ENCODE peak calls at places on chromosomes 5 and 9, in eight cellular contexts. K is heart left ventricle, A is psoas muscle, Y is IMR-90, C is gastrocnemius medialis, B is pancreas, I is upper lobe of right lung, J is colonic mucosa. H is an unnamed sample. For H3K4me1, the result is how much of the 10 kb centered on the place peaks cover.

GRCh38 chr9:133604214-133604613 is 5.0 kb downstream of the FAM163B start:
- DNase-seq in B (no peak), I (no peak), C (no peak), A (no peak), K (no peak), Y (no peak), J (no peak), H (no peak)

GRCh38 chr5:95284512-95285405 is at the start of gene MCTP1:
- DNase-seq in B (peak), I (peak), C (no peak), Y (no peak), J (no peak), A (no peak), K (no peak), H (peak)

GRCh38 chr5:179124329-179124852 is 64.2 kb downstream of the ZNF354C start:
- DNase-seq in K (no peak), J (no peak), Y (no peak), C (no peak), B (peak), I (no peak), A (no peak), H (no peak)

GRCh38 chr9:73034962-73035361 is 82.1 kb upstream of the ALDH1A1 start:
- DNase-seq in B (no peak), K (no peak), J (no peak), A (no peak), C (no peak), I (no peak), Y (no peak), H (no peak)

GRCh38 chr5:141338538-141339306 is at the start of gene PCDHGA2:
- DNase-seq in C (no peak), I (no peak), J (no peak), Y (peak), K (peak), A (no peak), B (no peak), H (no peak)

GRCh38 chr9:34984049-34984448 is 5.5 kb upstream of the DNAJB5 start:
- DNase-seq in I (no peak), J (no peak), K (no peak), C (no peak), Y (peak), B (no peak), A (no peak), H (no peak)

GRCh38 chr5:39005566-39006232 is 68.5 kb downstream of the RICTOR start:
- DNase-seq in J (no peak), B (no peak), K (no peak), I (no peak), C (no peak), A (no peak), Y (peak), H (no peak)

GRCh38 chr9:125538092-125538473 is 168.9 kb downstream of the MAPKAP1 start:
- DNase-seq in I (no peak), Y (peak), J (peak), K (peak), C (no peak), B (no peak), A (no peak), H (no peak)

GRCh38 chr9:100352201-100352726 is 478 bp downstream of the TEX10 start:
- DNase-seq in K (peak), I (peak), Y (peak), A (peak), B (peak), C (peak), J (peak), H (no peak)

GRCh38 chr9:29659014-29659413 is 2085.7 kb upstream of the C9orf72 start:
- DNase-seq in J (no peak), B (no peak), Y (no peak), C (no peak), K (no peak), A (no peak), I (no peak), H (no peak)
- TF ChIP-seq CTCF in J (no peak), B (no peak), Y (no peak), C (no peak), K (no peak), A (no peak), I (no peak), H (no peak)

GRCh38 chr5:1495525-1495897 is 28.2 kb downstream of the LPCAT1 start:
- DNase-seq in I (no peak), J (no peak), Y (no peak), A (no peak), C (no peak), B (no peak), K (no peak), H (no peak)

GRCh38 chr5:1493413-1493812 is 30.3 kb downstream of the LPCAT1 start:
- DNase-seq in J (no peak), C (no peak), B (no peak), I (no peak), K (no peak), Y (no peak), A (no peak), H (no peak)

GRCh38 chr5:1492757-1493156 is 31.0 kb downstream of the LPCAT1 start:
- DNase-seq in Y (no peak), J (no peak), C (no peak), B (no peak), K (no peak), I (no peak), A (no peak), H (no peak)

GRCh38 chr5:1494780-1495524 is 28.8 kb downstream of the LPCAT1 start:
- DNase-seq in C (no peak), Y (no peak), J (peak), I (no peak), A (peak), K (no peak), B (no peak), H (peak)

DNA sequence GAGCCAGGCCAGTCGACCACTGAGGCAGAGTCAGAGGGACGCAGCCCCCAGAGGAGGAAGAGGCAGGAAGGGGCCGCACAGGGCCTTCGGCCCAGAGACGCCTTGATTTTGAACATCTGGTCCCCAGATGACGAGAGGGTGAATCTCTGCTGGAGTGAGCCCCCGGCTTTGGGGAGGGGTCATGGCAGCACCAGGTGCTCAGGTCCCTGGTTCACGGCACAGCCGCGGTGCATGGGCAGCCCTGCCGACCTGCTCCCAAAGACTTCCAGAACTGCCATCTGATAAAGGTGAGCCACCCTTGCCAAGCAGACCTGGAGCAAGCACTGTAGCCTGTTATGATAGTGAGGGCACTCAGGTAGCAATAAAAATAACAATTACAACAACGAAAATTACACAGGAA is 29.8 kb downstream of the LPCAT1 start:
- DNase-seq in C (no peak), A (no peak), B (no peak), I (no peak), K (no peak), J (no peak), Y (no peak), H (no peak)
- H3K4me1 ChIP-seq in C (under half), A (under half), B (under half), I (under half), K (under half), J (under half), Y (under half), H (half or more)

GRCh38 chr5:176647870-176648466 is 684 bp downstream of the TSPAN17 start:
- DNase-seq in C (no peak), I (peak), B (peak), A (peak), K (peak), J (peak), Y (no peak), H (peak)
- H3K27ac ChIP-seq in C (peak), I (peak), B (peak), A (peak), K (peak), J (peak), Y (peak), H (peak)

GRCh38 chr9:127159949-127160610 is 37.6 kb upstream of the ANGPTL2 start:
- DNase-seq in Y (no peak), A (no peak), B (peak), I (peak), K (no peak), C (no peak), J (peak), H (no peak)

GRCh38 chr9:127162046-127162445 is 39.6 kb upstream of the ANGPTL2 start:
- DNase-seq in C (no peak), A (no peak), J (no peak), B (no peak), I (no peak), Y (peak), K (no peak), H (no peak)

GRCh38 chr9:127161081-127161621 is 38.7 kb upstream of the ANGPTL2 start:
- DNase-seq in I (peak), K (no peak), J (no peak), Y (no peak), C (no peak), A (no peak), B (peak), H (no peak)

GRCh38 chr9:127162567-127163365 is 40.3 kb upstream of the ANGPTL2 start:
- DNase-seq in C (no peak), A (no peak), I (no peak), B (no peak), J (peak), Y (no peak), K (no peak), H (no peak)

GRCh38 chr9:127158995-127159801 is 36.8 kb upstream of the ANGPTL2 start:
- DNase-seq in Y (peak), C (peak), A (peak), I (peak), B (peak), K (peak), J (peak), H (no peak)
- TF ChIP-seq CTCF in Y (peak), C (peak), A (peak), I (no peak), B (no peak), K (no peak), J (no peak), H (no peak)